ENCODE peak calls at places on chromosome 19, in nine cellular contexts. D is nephron progenitor cell; K is omental fat pad; A is upper lobe of left lung; T is stimulated activated CD8-positive, alpha-beta memory T cell treated with anti-CD3 and anti-CD28 coated beads, Interleukin-15, amount 100 ng/mL, for 4 hours; P is ACHN; W is dermis microvascular lymphatic vessel endothelial cell; R is activated CD4-positive, alpha-beta T cell treated with anti-CD3 and anti-CD28 coated beads, Interleukin-2, amount 50 U/mL, for 48 hours; G is mesothelial cell of epicardium. Y is an unnamed sample.
A peak's percentile ranks its signal among the peaks of the same experiment; 100 is the strongest.

GRCh38 chr19:27741236-27741635 is 1471.7 kb downstream of the UQCRFS1 start:
- DNase-seq in D (no peak), K (no peak), A (no peak), T (no peak), P (no peak), W (no peak), R (no peak), G (no peak), Y (no peak)

GRCh38 chr19:19538077-19538764 is at the start of gene CILP2:
- DNase-seq in D (peak; percentile 93), K (peak; percentile 44), A (peak; percentile 93), T (no peak), P (no peak), W (no peak), R (peak; percentile 45), G (peak; percentile 67), Y (no peak)

GRCh38 chr19:45885556-45886426 is at the start of gene IRF2BP1:
- DNase-seq in D (peak; percentile 92), K (peak; percentile 64), A (peak; percentile 94), T (peak; percentile 77), P (peak; percentile 92), W (peak; percentile 95), R (peak; percentile 90), G (peak; percentile 83), Y (peak; percentile 94)

GRCh38 chr19:39351537-39352037 is 9.4 kb downstream of the SAMD4B start:
- DNase-seq in D (no peak), K (no peak), A (no peak), T (no peak), P (no peak), W (no peak), R (peak; percentile 61), G (no peak), Y (no peak)

GRCh38 chr19:18098891-18099622 is 1.5 kb downstream of the MAST3 start:
- DNase-seq in D (peak; percentile 43), K (no peak), A (no peak), T (no peak), P (peak; percentile 25), W (no peak), R (peak; percentile 55), G (no peak), Y (no peak)

GRCh38 chr19:39199025-39199424 is 2.3 kb downstream of the NCCRP1 start:
- DNase-seq in D (peak; percentile 77), K (no peak), A (no peak), T (no peak), P (peak; percentile 85), W (peak; percentile 36), R (no peak), G (no peak), Y (no peak)

GRCh38 chr19:8363803-8364771 is at the start of gene ANGPTL4:
- DNase-seq in D (peak; percentile 74), K (peak; percentile 58), A (peak; percentile 87), T (peak; percentile 50), P (peak; percentile 76), W (peak; percentile 69), R (peak; percentile 86), G (peak; percentile 31), Y (peak; percentile 85)

GRCh38 chr19:48444933-48445194 is 919 bp upstream of the GRWD1 start:
- DNase-seq in D (no peak), K (no peak), A (no peak), T (no peak), P (no peak), W (no peak), R (no peak), G (no peak), Y (no peak)

GRCh38 chr19:15863272-15863671 is 34.6 kb downstream of the CYP4F2 start:
- DNase-seq in D (no peak), K (no peak), A (no peak), T (no peak), P (no peak), W (no peak), R (no peak), G (no peak), Y (no peak)

GRCh38 chr19:33048806-33049676 is 15.6 kb downstream of the RHPN2 start:
- DNase-seq in D (no peak), K (no peak), A (no peak), T (no peak), P (no peak), W (no peak), R (no peak), G (no peak), Y (no peak)

GRCh38 chr19:44576843-44577565 is 36.4 kb upstream of the IGSF23 start:
- DNase-seq in D (no peak), K (no peak), A (no peak), T (no peak), P (peak; percentile 57), W (peak; percentile 61), R (peak; percentile 23), G (no peak), Y (peak; percentile 56)

GRCh38 chr19:34041922-34042521 is 130.3 kb upstream of the LSM14A start:
- DNase-seq in D (peak; percentile 77), K (peak; percentile 60), A (peak; percentile 95), T (peak; percentile 21), P (peak; percentile 50), W (peak; percentile 51), R (peak; percentile 89), G (peak; percentile 37), Y (peak; percentile 70)

GRCh38 chr19:52258426-52258825 is 11.0 kb upstream of the ZNF766 start:
- DNase-seq in D (no peak), K (no peak), A (no peak), T (no peak), P (no peak), W (no peak), R (no peak), G (no peak), Y (no peak)

GRCh38 chr19:50058425-50058824 is 32.6 kb downstream of the ZNF473 start:
- DNase-seq in D (no peak), K (no peak), A (no peak), T (no peak), P (no peak), W (no peak), R (no peak), G (no peak), Y (no peak)

GRCh38 chr19:40523322-40524047 is 53.2 kb upstream of the SHKBP1 start:
- DNase-seq in D (peak; percentile 72), K (no peak), A (peak; percentile 64), T (no peak), P (peak; percentile 81), W (peak; percentile 50), R (peak; percentile 69), G (no peak), Y (peak; percentile 81)

GRCh38 chr19:4909172-4909896 is at the start of gene UHRF1:
- DNase-seq in D (peak; percentile 58), K (no peak), A (no peak), T (no peak), P (peak; percentile 45), W (peak; percentile 45), R (peak; percentile 86), G (no peak), Y (no peak)

GRCh38 chr19:10143700-10144099 is 24.0 kb upstream of the EIF3G start:
- DNase-seq in D (no peak), K (no peak), A (no peak), T (no peak), P (no peak), W (no peak), R (no peak), G (no peak), Y (no peak)

GRCh38 chr19:17240062-17240854 is 5.5 kb downstream of the NR2F6 start:
- DNase-seq in D (no peak), K (no peak), A (no peak), T (no peak), P (no peak), W (no peak), R (no peak), G (no peak), Y (peak; percentile 58)

GRCh38 chr19:18597809-18598660 is 8.6 kb downstream of the CRLF1 start:
- DNase-seq in D (no peak), K (no peak), A (no peak), T (no peak), P (no peak), W (no peak), R (no peak), G (no peak), Y (no peak)

Y was measured in left colon.